ENCODE peak calls at places on chromosomes 12 and 14, in four cellular contexts. Y is kidney tubule cell, D is right cardiac atrium, A is AG09309. R is an unnamed sample.

GRCh38 chr12:40016960-40017359 is 88.9 kb downstream of the SLC2A13 start:
- DNase-seq in Y (peak), D (no peak), A (no peak), R (no peak)

GRCh38 chr14:96576359-96576758 is 74.2 kb downstream of the PAPOLA start:
- DNase-seq in Y (no peak), D (no peak), A (no peak), R (no peak)

GRCh38 chr12:26828315-26828714 is 4.7 kb downstream of the ITPR2 start:
- DNase-seq in Y (no peak), D (no peak), A (no peak), R (no peak)

GRCh38 chr12:115209230-115209629 is 525.3 kb upstream of the TBX3 start:
- DNase-seq in Y (no peak), D (no peak), A (no peak), R (no peak)

GRCh38 chr14:56195219-56195618 is 77.0 kb downstream of the PELI2 start:
- DNase-seq in Y (no peak), D (no peak), A (no peak), R (no peak)

GRCh38 chr14:102693006-102693755 is 84.1 kb upstream of the TRAF3 start:
- DNase-seq in Y (no peak), D (no peak), A (no peak), R (no peak)

GRCh38 chr12:110530511-110530910 is 28.4 kb downstream of the RAD9B start:
- DNase-seq in Y (no peak), D (no peak), A (no peak), R (no peak)

GRCh38 chr14:53537421-53538315 is 384.5 kb upstream of the DDHD1 start:
- DNase-seq in Y (no peak), D (no peak), A (no peak), R (no peak)

GRCh38 chr12:14156606-14157005 is 175.2 kb upstream of the GRIN2B start:
- DNase-seq in Y (no peak), D (no peak), A (no peak), R (no peak)

GRCh38 chr12:69994593-69995222 is 169.7 kb downstream of the MYRFL start:
- DNase-seq in Y (no peak), D (no peak), A (no peak), R (peak)

GRCh38 chr12:76552343-76552938 is 7.1 kb downstream of the OSBPL8 start:
- DNase-seq in Y (peak), D (no peak), A (no peak), R (peak)

GRCh38 chr12:40692617-40693502 is 621 bp downstream of the CNTN1 start:
- DNase-seq in Y (peak), D (peak), A (no peak), R (peak)

GRCh38 chr12:80763874-80764273 is 47.2 kb downstream of the MYF5 start:
- DNase-seq in Y (peak), D (no peak), A (peak), R (peak)

GRCh38 chr12:39619316-39619659 is 315 bp downstream of the ABCD2 start:
- DNase-seq in Y (no peak), D (no peak), A (no peak), R (no peak)

GRCh38 chr14:104346112-104346462 is 207.7 kb downstream of the KIF26A start:
- DNase-seq in Y (no peak), D (no peak), A (no peak), R (no peak)

R was measured in renal cortical epithelial cell.